ENCODE peak calls at places on chromosomes 6 and 20, in nine cellular contexts. F is CD4-positive, alpha-beta T cell; W is AG04450; U is H9; Z is heart left ventricle; Q is ovary; K is cardiac muscle cell; Y is AG10803; D is AG09319. R is an unnamed sample.

GRCh38 chr20:44594730-44595129 is 12.4 kb downstream of the PKIG start:
- DNase-seq in Z (peak), D (no peak), Q (no peak), Y (peak), F (no peak), U (no peak), W (peak), K (peak), R (no peak)

GRCh38 chr20:57079016-57080005 is 187.1 kb downstream of the BMP7 start:
- DNase-seq in F (no peak), Y (peak), Q (no peak), Z (no peak), K (no peak), D (no peak), U (no peak), W (no peak), R (no peak)

GRCh38 chr20:62143976-62144825 is 632 bp downstream of the SS18L1 start:
- DNase-seq in Z (peak), U (peak), D (no peak), K (peak), Y (peak), F (peak), Q (peak), W (no peak), R (peak)

GRCh38 chr6:140401666-140402255 is 1027.3 kb upstream of the CITED2 start:
- DNase-seq in Z (no peak), D (no peak), Y (peak), U (no peak), F (no peak), Q (no peak), W (no peak), K (peak), R (no peak)

GRCh38 chr20:55586626-55587025 is 418.7 kb downstream of the CBLN4 start:
- DNase-seq in U (no peak), W (no peak), F (no peak), Z (no peak), Q (no peak), Y (no peak), D (no peak), K (no peak), R (no peak)

GRCh38 chr6:124226396-124226795 is 422.7 kb downstream of the NKAIN2 start:
- DNase-seq in Q (no peak), F (no peak), U (no peak), Y (no peak), D (no peak), K (peak), W (no peak), Z (no peak), R (no peak)

GRCh38 chr6:158596861-158597260 is 37.0 kb downstream of the TMEM181 start:
- DNase-seq in K (no peak), W (no peak), Z (no peak), Q (no peak), Y (no peak), U (no peak), F (no peak), D (no peak), R (no peak)

GRCh38 chr20:45890077-45890996 is 671 bp downstream of the NEURL2 start:
- DNase-seq in Y (peak), Q (peak), Z (peak), K (peak), W (no peak), D (peak), U (peak), F (peak), R (peak)

GRCh38 chr20:2795451-2795850 is 5.0 kb downstream of the CPXM1 start:
- DNase-seq in Q (no peak), D (no peak), K (no peak), F (no peak), W (no peak), U (no peak), Z (no peak), Y (no peak), R (no peak)

DNA sequence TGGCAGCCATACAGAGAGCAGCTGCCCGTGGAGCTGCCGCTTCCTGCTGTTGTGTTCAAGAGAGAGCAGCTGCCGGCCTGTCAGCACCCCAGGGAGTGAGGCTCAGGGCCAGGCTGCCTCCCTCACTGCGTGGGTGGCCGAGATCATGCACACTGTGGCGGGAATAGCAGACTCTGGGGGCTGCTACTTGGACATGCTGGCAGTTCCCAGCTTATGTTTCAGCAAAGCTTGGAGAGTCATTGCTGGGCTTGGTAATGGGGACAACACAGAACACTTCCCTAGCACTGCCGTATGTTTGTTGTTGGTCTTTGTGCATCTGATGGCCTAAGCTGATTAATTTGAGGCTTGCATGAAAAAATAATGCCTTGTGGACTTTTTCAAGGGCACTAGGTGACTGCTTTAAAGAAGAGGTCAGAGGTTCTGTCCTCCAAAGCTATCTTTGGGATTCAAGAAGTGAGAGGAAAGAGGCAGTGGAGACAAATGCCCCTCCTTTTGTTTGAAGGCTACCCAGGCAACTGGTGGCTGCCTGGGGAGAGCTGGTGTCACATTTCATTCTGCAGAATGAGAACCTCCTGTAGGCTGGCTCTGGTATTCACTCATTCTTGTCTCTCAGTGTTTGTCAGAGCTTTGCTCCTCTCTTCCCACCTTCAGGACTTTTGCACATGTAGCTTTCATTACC is 18.8 kb downstream of the MRAP2 start:
- DNase-seq in K (peak), F (no peak), W (peak), U (peak), Q (peak), Z (peak), D (no peak), Y (peak), R (peak)
- TF ChIP-seq CTCF in K (no peak), F (no peak), W (peak), U (peak), Q (no peak), Z (no peak), D (no peak), Y (peak), R (peak)

GRCh38 chr6:43980004-43980795 is 147.1 kb downstream of the MRPL14 start:
- DNase-seq in Z (no peak), F (no peak), U (peak), Q (no peak), Y (no peak), D (no peak), K (no peak), W (no peak), R (no peak)

GRCh38 chr6:43976706-43977403 is 150.4 kb downstream of the MRPL14 start:
- DNase-seq in Y (no peak), Z (no peak), U (no peak), D (no peak), K (no peak), F (no peak), Q (no peak), W (no peak), R (no peak)

GRCh38 chr6:43979525-43979924 is 147.7 kb downstream of the MRPL14 start:
- DNase-seq in W (no peak), Q (no peak), Y (no peak), F (no peak), K (no peak), Z (no peak), D (no peak), U (no peak), R (no peak)

GRCh38 chr6:43978473-43979360 is 148.5 kb downstream of the MRPL14 start:
- DNase-seq in F (no peak), U (peak), Y (peak), K (peak), Z (no peak), W (no peak), Q (no peak), D (no peak), R (no peak)

DNA sequence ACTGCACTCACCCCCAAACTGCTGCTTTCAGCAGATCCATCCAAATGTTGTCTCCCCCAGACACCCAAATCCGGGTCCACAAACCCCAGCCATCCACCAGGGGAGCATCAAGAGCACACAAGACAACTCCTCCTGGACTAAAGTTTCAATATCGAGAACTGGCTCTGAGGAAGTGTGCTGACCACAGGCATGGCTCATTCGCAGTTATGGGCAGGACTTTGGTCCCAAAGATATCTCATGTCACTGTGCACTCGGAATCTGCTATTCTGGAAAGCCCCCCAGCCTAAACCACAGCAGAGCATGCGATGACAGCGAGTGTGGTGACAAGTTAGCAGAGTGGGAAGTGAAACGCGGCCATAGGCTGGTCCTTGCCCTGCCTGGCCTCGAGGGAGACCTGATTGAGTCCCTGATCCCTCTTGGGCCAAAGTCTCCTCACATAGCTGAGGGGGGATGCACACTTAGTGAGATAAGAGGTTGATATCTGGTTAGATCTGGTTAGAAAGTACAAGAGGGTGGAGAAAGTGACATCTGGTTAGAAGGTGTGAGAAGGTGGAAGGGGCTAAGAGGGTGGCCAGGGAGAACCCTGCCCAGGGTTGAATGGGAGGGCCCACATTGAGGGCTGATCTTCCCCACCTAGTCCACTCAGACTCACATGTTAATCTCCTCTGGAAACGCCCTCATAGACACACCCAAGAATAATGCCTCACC is 149.7 kb downstream of the MRPL14 start:
- DNase-seq in Y (no peak), F (no peak), Z (no peak), U (peak), K (no peak), D (no peak), W (no peak), Q (no peak), R (no peak)
- TF ChIP-seq CTCF in Y (no peak), F (no peak), Z (no peak), U (no peak), K (peak), D (no peak), W (peak), Q (no peak), R (no peak)

GRCh38 chr20:22437354-22437753 is 147.0 kb downstream of the FOXA2 start:
- DNase-seq in U (no peak), W (no peak), F (no peak), K (no peak), Q (no peak), D (no peak), Y (no peak), Z (no peak), R (no peak)

GRCh38 chr20:22442318-22442717 is 142.1 kb downstream of the FOXA2 start:
- DNase-seq in F (no peak), Y (no peak), D (no peak), W (no peak), Z (no peak), Q (no peak), U (no peak), K (no peak), R (no peak)

GRCh38 chr20:22438926-22439325 is 145.4 kb downstream of the FOXA2 start:
- DNase-seq in Y (no peak), W (no peak), U (no peak), F (no peak), Z (no peak), D (no peak), K (peak), Q (no peak), R (no peak)

GRCh38 chr20:22438346-22438745 is 146.0 kb downstream of the FOXA2 start:
- DNase-seq in Q (no peak), D (no peak), F (no peak), U (no peak), K (no peak), W (no peak), Y (no peak), Z (no peak), R (no peak)
- TF ChIP-seq CTCF in Q (no peak), D (no peak), F (no peak), U (no peak), K (no peak), W (no peak), Y (no peak), Z (no peak), R (no peak)

DNA sequence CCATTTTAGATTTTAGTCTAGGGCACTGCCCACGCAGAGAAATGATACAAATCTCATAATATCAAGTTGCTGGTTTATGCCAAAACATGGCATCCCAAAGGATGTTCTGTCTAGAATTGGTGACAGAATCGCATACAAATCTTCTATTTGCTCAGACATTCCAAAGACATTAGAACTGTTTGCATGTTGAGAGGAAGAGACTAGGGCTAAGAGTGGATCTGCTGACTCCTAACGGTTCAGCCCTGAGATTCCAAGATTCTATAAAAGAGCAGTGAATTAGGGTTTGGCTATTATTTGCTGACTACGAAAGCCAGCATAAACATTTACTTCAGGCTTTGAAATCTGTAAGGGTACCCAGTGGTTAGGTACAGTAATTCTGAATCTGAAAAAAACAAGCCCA is 3.6 kb downstream of the EPB41L2 start:
- DNase-seq in U (no peak), Z (no peak), D (no peak), Q (no peak), W (no peak), F (no peak), Y (peak), K (peak), R (no peak)
- TF ChIP-seq CTCF in U (no peak), Z (no peak), D (peak), Q (no peak), W (peak), F (no peak), Y (peak), K (peak), R (no peak)

DNA sequence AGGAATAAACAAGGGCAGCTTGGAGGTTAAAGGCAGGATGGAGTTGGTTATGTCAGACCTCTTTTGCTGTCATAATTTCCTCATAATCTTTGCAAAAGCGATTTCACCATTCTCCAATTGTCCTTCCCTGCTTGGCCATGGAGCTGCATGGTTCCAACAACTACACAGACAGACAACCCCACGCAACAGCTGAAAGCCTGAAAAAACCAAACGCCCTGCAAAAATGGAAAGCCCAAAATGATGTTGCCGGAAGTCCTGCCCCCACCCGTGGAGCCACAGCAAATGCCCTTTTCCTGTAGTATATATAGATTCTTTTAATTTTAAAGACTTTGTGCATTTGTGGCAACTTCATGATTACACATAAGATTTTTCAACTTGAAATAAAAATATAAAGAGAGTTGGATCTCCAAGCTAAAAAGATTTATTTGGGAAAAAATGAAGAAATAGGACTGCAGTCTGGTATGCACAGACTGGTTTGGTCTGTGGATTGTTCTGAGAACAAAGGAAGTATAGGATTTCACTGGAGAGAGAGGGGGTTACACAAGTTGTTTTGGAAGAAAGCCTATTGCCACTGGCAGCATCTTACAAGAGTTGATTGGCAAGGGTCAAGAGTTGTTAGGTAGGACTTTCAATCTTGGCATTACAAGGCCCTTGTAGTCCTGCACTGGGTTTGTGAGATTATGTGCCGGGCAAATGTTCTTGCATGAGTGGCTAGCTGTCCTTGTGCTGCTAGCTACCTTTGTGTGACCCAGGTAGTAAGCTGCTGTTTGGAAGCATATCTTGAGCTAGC is 190.0 kb downstream of the C6orf118 start:
- DNase-seq in K (peak), Q (no peak), F (no peak), W (no peak), D (no peak), Z (no peak), Y (peak), U (no peak), R (no peak)
- TF ChIP-seq CTCF in K (no peak), Q (no peak), F (no peak), W (no peak), D (no peak), Z (no peak), Y (no peak), U (no peak), R (no peak)

DNA sequence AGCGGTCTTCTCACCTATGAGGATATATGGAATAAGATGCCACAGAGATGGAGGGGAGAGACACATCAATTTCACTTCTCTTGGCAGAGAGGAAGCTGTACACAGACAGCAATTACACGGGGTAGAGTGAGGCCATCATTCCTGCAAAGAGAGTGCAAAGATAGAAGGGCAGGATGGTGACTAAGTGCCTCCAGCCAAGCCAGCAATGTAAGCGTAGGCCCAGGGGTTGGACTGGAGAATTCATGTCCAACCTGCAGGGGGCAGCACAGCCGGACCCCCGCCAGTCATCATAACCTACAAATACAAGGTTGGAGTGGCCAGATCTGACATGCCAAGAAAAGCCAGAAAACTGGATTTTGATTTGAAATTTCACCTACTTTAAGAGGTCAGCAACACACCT is 56.3 kb downstream of the NRN1 start:
- DNase-seq in Q (no peak), U (peak), Z (no peak), Y (peak), F (no peak), D (no peak), W (no peak), K (peak), R (no peak)
- TF ChIP-seq CTCF in Q (no peak), U (peak), Z (peak), Y (peak), F (peak), D (no peak), W (no peak), K (peak), R (peak)

DNA sequence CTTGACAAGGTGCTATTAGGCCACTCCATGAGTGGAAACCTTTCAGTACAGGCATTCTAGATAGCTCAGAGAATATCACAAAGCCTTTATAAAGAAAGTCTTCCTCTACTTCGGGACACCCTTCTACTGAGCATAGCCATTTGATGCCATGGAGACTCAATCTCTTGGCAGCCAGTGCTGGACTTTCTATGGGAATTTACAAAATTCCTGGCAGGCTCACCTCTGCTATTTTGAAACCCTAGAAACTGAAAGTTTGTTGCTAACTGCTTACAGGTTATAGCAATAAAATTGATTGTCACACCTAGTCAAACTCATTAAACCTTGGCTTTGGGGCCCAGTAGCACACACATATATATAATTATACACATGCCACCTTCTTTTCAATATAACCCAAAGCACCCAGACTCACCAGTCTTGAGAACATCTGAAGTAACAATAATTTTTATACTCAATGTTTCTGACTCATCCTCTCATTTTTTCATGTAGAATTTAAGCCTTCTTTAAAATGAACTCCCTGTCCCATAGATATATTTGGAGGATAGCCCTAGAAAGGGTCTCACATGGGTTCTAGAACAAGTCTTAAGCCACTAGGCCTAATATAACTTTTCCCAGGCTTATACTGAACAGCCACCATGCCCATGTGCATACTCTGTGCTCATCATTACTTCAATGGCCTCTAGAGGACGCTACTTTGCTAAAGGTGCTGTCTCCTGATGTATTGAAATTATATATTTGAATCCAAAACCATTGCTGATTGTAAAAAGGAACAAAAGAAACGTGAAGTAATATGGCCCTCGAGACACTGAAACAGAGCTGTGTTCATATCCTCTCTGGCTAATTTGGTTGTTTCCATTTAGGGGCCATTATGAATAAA is 368.1 kb upstream of the MARCKS start:
- DNase-seq in K (no peak), Q (no peak), F (no peak), W (no peak), Z (no peak), Y (peak), U (no peak), D (no peak), R (no peak)
- TF ChIP-seq CTCF in K (peak), Q (no peak), F (no peak), W (no peak), Z (no peak), Y (peak), U (peak), D (no peak), R (no peak)